ENCODE peak calls at places on chromosomes 13 and 19, in ten cellular contexts. E is stomach, R is heart right ventricle, F is astrocyte of the spinal cord, W is activated B cell treated with CpG ODN at 0.5 μM for 24 hours, K is choroid plexus epithelial cell, A is IMR-90, Q is RWPE1, C is cardiac muscle cell, X is dorsolateral prefrontal cortex. U is an unnamed sample.

GRCh38 chr13:22486490-22486889 is 694.3 kb upstream of the SGCG start:
- DNase-seq in E (no peak), R (no peak), F (no peak), W (no peak), K (no peak), A (no peak), Q (no peak), C (no peak), X (no peak), U (no peak)

GRCh38 chr19:6005321-6006069 is 27.6 kb upstream of the RANBP3 start:
- DNase-seq in E (no peak), R (no peak), F (no peak), W (no peak), K (no peak), A (no peak), Q (no peak), C (no peak), X (no peak), U (no peak)

GRCh38 chr13:97057196-97057595 is 62.9 kb upstream of the OXGR1 start:
- DNase-seq in E (no peak), R (no peak), F (no peak), W (no peak), K (peak), A (no peak), Q (no peak), C (no peak), X (no peak), U (no peak)

GRCh38 chr13:41561179-41561578 is 103.8 kb downstream of the RGCC start:
- DNase-seq in E (no peak), R (no peak), F (peak), W (no peak), K (peak), A (peak), Q (no peak), C (no peak), X (no peak), U (no peak)

GRCh38 chr13:48555441-48555840 is 22.6 kb upstream of the RCBTB2 start:
- DNase-seq in E (no peak), R (no peak), F (no peak), W (no peak), K (no peak), A (no peak), Q (no peak), C (no peak), X (no peak), U (no peak)

GRCh38 chr13:113114511-113115362 is 7.9 kb upstream of the F10 start:
- DNase-seq in E (peak), R (no peak), F (no peak), W (peak), K (no peak), A (no peak), Q (no peak), C (no peak), X (no peak), U (peak)

GRCh38 chr13:97567510-97568243 is 133.7 kb downstream of the RAP2A start:
- DNase-seq in E (peak), R (no peak), F (no peak), W (no peak), K (peak), A (peak), Q (peak), C (no peak), X (peak), U (no peak)

GRCh38 chr13:32695602-32696250 is 109.5 kb downstream of the PDS5B start:
- DNase-seq in E (no peak), R (no peak), F (peak), W (no peak), K (peak), A (peak), Q (no peak), C (no peak), X (no peak), U (no peak)

GRCh38 chr13:80161896-80162295 is 179.0 kb downstream of the SPRY2 start:
- DNase-seq in E (no peak), R (no peak), F (no peak), W (no peak), K (no peak), A (peak), Q (no peak), C (no peak), X (no peak), U (no peak)

GRCh38 chr13:73572824-73573223 is 514.0 kb downstream of the KLF5 start:
- DNase-seq in E (no peak), R (no peak), F (no peak), W (no peak), K (no peak), A (no peak), Q (no peak), C (no peak), X (no peak), U (no peak)

GRCh38 chr19:49593233-49594113 is 2.5 kb downstream of the PRR12 start:
- DNase-seq in E (peak), R (peak), F (peak), W (peak), K (peak), A (peak), Q (peak), C (peak), X (peak), U (peak)

GRCh38 chr13:24075137-24075975 is 85.2 kb upstream of the SPATA13 start:
- DNase-seq in E (no peak), R (no peak), F (no peak), W (no peak), K (no peak), A (no peak), Q (no peak), C (no peak), X (no peak), U (no peak)

GRCh38 chr13:36395280-36395679 is 37.0 kb upstream of the CCNA1 start:
- DNase-seq in E (no peak), R (no peak), F (peak), W (no peak), K (peak), A (peak), Q (peak), C (no peak), X (no peak), U (no peak)

GRCh38 chr19:1068111-1069001 is 1.4 kb downstream of the ARHGAP45 start:
- DNase-seq in E (no peak), R (peak), F (no peak), W (no peak), K (no peak), A (no peak), Q (no peak), C (no peak), X (no peak), U (no peak)

GRCh38 chr13:83121904-83122303 is 760.4 kb downstream of the SLITRK1 start:
- DNase-seq in E (no peak), R (no peak), F (no peak), W (no peak), K (no peak), A (peak), Q (no peak), C (no peak), X (no peak), U (no peak)

DNA sequence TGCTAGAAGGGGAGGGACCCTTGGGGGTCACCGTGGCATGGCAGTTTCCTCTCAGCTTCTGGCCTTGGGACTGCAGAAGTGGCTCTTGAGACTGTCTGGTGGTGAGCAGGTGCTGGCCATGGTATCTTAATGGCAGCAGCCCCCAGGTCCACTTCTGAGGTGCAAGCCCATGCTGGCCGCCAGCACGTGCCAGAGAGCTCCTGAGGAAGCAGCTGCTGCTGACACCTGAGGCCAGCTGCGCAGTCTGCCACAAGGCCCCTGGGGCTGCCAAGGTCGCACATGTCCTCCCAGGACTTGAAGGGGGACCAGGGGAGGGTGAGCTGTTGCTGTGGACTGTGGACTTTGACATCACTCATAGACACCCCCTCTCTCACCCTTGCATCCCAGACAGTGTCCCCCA is 48.0 kb downstream of the NFIX start:
- DNase-seq in E (no peak), R (no peak), F (no peak), W (no peak), K (no peak), A (no peak), Q (no peak), C (no peak), X (no peak), U (no peak)
- TF ChIP-seq CTCF in E (no peak), R (no peak), F (no peak), W (no peak), K (no peak), A (no peak), Q (no peak), C (no peak), X (no peak), U (no peak)

DNA sequence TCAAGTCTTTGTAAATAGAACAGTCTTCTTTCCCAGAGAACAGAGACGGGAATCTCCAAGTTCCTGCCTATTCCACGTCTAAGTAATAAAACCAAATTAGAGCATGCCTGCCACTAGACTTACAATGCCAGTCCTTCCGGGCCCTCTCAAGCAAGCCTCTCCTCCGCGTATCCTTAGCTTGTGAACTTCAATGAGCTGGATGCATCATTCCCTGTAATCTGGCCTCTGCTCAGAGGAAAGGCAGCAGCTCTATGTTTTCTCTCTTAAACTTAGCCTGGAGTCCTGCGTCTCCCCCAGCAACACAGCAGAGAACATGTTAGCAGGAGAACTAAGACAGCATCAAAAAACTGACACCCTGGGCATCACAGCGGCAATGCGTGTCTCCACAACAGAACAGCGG is 8.2 kb downstream of the NALCN start:
- DNase-seq in E (no peak), R (no peak), F (no peak), W (no peak), K (no peak), A (no peak), Q (no peak), C (no peak), X (no peak), U (no peak)
- TF ChIP-seq CTCF in E (no peak), R (no peak), F (no peak), W (no peak), K (no peak), A (no peak), Q (no peak), C (no peak), X (no peak), U (no peak)

GRCh38 chr19:4976412-4977298 is 7.7 kb downstream of the KDM4B start:
- DNase-seq in E (peak), R (peak), F (peak), W (no peak), K (peak), A (peak), Q (peak), C (no peak), X (peak), U (no peak)
- TF ChIP-seq CTCF in E (peak), R (peak), F (peak), W (no peak), K (peak), A (peak), Q (peak), C (peak), X (peak), U (no peak)

DNA sequence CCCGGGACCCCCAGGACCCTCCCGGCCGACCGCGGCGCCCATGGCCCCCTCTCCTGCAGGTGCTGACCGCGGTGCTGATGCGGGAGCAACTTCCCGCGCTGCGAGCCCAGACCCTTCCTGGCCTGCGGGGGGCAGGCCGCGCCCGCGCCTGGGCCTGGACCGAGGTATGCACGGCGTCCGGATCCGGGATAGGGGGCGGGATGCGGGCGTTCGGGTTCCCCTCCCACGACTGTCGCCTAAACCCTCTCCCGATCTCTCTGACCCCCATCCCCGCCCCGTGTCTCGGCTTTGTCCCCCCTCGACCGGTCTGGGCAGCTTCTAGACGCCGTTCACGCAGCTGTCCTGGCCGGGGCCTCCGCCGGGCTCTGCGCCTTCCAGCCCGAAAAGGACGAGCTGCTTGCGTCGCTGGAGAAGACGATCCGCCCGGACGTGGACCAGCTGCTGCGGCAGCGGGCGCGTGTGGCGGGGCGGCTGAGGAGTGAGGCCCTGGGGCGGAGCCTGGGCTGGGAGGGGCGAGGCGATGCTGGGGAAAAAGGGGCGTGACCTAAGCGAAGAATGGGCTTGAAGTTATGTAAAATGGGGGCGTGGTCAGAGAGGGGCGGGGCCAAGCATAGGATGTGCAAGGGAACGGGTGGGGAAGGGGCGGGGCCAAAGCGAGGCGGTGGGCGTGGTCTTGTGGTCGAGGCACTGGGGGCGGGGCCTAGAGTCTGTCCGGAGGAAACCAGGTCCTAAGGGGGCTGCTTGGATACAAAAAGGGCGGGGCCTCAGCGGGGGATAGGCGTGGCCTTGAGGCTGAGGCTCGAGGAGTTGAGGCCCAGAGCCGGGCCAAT is 15.9 kb upstream of the COLGALT1 start:
- DNase-seq in E (peak), R (peak), F (peak), W (peak), K (peak), A (peak), Q (peak), C (peak), X (peak), U (peak)
- TF ChIP-seq CTCF in E (no peak), R (no peak), F (peak), W (no peak), K (peak), A (peak), Q (peak), C (peak), X (peak), U (peak)

GRCh38 chr19:54254195-54254906 is 2.7 kb downstream of the LILRB5 start:
- DNase-seq in E (no peak), R (no peak), F (no peak), W (no peak), K (no peak), A (no peak), Q (no peak), C (no peak), X (no peak), U (no peak)
- TF ChIP-seq CTCF in E (no peak), R (no peak), F (no peak), W (no peak), K (no peak), A (no peak), Q (no peak), C (no peak), X (no peak), U (no peak)

GRCh38 chr19:2079076-2079864 is 16.9 kb downstream of the MOB3A start:
- DNase-seq in E (no peak), R (no peak), F (no peak), W (no peak), K (no peak), A (no peak), Q (no peak), C (no peak), X (no peak), U (no peak)
- TF ChIP-seq CTCF in E (no peak), R (no peak), F (no peak), W (no peak), K (no peak), A (no peak), Q (no peak), C (no peak), X (no peak), U (no peak)

GRCh38 chr13:51894239-51894638 is 32.5 kb downstream of the CCDC70 start:
- DNase-seq in E (no peak), R (no peak), F (no peak), W (no peak), K (no peak), A (no peak), Q (no peak), C (no peak), X (no peak), U (no peak)

GRCh38 chr13:51892657-51893056 is 30.9 kb downstream of the CCDC70 start:
- DNase-seq in E (no peak), R (no peak), F (no peak), W (no peak), K (no peak), A (no peak), Q (no peak), C (no peak), X (no peak), U (no peak)

GRCh38 chr13:51900471-51900870 is 38.7 kb downstream of the CCDC70 start:
- DNase-seq in E (no peak), R (no peak), F (no peak), W (no peak), K (no peak), A (no peak), Q (no peak), C (no peak), X (no peak), U (no peak)

DNA sequence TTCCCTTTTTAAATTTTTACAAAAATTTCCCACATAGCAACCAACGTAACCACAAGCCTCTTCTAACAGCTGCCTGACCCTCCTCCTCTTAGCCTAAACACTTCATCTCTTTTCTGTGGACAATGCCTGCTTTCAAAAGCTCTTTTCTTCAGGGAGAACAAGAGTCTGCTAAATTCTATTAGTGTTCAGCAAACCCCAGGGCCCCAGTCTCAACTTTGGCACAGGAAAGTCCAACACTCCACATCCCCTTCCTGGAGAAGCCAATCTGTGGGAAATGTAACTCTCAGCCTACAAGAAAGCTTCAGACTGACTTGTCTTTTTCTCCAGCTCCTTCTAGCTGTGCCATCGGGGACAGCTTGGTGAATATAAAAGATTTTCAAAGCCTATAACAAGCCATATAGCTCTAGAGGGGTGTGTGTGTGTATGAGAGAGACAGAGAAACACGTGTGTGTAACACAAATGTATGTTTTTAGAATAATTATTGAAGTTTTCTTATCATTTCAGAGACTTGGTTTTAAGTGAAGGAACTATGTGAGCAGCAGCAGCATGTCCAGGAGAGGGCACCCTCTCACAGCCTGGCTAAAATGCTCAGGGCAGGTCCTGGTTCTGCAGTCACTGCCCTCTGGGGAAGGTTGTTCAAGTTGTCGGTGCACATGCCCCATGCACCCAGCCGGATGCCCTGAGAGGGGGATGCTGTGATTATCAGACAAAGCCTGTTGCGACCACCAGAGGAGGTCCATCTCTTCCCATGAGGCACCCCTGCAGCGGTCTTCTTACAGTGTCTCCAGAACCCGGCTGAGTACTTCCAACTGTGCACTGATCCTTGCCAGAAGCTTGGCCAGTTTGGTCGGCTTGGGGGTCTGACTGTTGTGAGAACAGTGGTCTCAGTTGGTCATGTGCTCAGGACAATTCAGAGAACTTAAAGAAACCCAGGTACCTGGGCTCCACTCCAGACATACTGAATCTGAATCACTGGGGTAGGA is 34.4 kb downstream of the CCDC70 start:
- DNase-seq in E (peak), R (peak), F (peak), W (no peak), K (peak), A (peak), Q (peak), C (peak), X (peak), U (peak)
- TF ChIP-seq CTCF in E (peak), R (peak), F (peak), W (no peak), K (peak), A (peak), Q (peak), C (peak), X (peak), U (peak)

DNA sequence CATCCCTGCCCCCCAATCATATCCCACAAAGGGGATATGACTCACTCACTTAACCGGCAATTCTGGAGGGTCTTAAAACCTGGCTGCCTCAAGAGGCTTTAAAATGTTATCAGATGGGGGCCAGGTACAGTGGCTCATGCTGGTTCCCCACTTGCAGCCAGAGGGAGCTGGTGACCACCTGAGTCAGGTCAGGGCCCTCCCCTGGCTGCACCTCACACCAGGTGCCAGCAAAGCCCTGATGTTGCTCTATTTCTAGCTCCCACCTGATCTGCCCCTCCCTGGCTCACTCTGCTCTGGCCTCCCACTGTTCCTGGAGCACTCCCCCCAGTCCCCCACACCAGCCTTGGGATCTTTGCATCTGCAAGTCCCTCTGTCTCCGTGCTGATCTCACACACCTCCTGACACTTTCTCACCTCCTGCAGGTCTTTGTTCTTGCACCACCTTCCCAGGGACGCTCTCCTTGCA is 14.2 kb downstream of the HPN start:
- DNase-seq in E (no peak), R (no peak), F (no peak), W (no peak), K (no peak), A (no peak), Q (peak), C (no peak), X (no peak), U (no peak)
- TF ChIP-seq CTCF in E (no peak), R (no peak), F (peak), W (no peak), K (peak), A (no peak), Q (peak), C (no peak), X (peak), U (peak)

GRCh38 chr19:51903192-51903591 is 1.6 kb downstream of the ZNF649 start:
- DNase-seq in E (no peak), R (no peak), F (no peak), W (no peak), K (no peak), A (no peak), Q (no peak), C (no peak), X (peak), U (no peak)

GRCh38 chr19:51904331-51905165 is at the start of gene ZNF649:
- DNase-seq in E (peak), R (peak), F (peak), W (peak), K (peak), A (peak), Q (peak), C (peak), X (peak), U (peak)

DNA sequence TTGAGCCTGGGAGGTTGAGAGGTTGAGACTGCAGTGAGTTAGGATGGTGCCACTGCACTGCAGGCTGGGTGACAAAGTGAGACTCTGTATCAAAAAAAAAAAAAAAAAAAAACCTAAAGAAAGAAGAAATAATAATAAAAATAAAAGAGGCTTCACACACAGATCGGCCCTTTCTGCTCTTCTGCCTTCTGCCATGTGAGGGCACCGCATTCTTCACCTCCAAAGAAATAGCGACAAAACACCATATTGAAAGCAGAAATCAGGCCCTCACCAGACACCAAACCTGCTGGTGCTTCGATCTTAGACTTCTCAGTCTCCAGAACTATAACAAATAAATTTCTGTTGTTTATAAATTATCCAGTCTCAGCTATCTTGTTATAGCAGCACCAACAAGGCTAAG is 3.0 kb downstream of the ZNF649 start:
- DNase-seq in E (no peak), R (no peak), F (no peak), W (no peak), K (no peak), A (no peak), Q (no peak), C (no peak), X (no peak), U (no peak)
- TF ChIP-seq CTCF in E (no peak), R (no peak), F (no peak), W (no peak), K (peak), A (peak), Q (no peak), C (no peak), X (no peak), U (no peak)